ENCODE peak calls at places on chromosomes 13 and 19, in six cellular contexts. X is GM12878, Y is GM12892, I is K562, G is prostate gland, J is suprapubic skin. O is an unnamed sample.

GRCh38 chr19:27774337-27774736 is 1438.6 kb downstream of the UQCRFS1 start:
- DNase-seq in G (no peak), Y (no peak), J (no peak), I (peak), X (no peak), O (no peak)

GRCh38 chr19:54162241-54162805 is 2.8 kb upstream of the LENG1 start:
- DNase-seq in G (peak), I (peak), J (peak), Y (peak), X (no peak), O (peak)

GRCh38 chr13:50149143-50149703 is 134.0 kb downstream of the KCNRG start:
- DNase-seq in I (no peak), J (no peak), Y (no peak), G (no peak), X (no peak), O (no peak)

GRCh38 chr13:113404723-113405471 is 41.0 kb upstream of the GRTP1 start:
- DNase-seq in X (no peak), I (no peak), G (no peak), J (peak), Y (no peak), O (no peak)

GRCh38 chr13:35255241-35255640 is 221.2 kb downstream of the MAB21L1 start:
- DNase-seq in X (no peak), G (peak), Y (no peak), J (no peak), I (no peak), O (peak)

GRCh38 chr19:46303345-46303701 is 6.5 kb downstream of the HIF3A start:
- DNase-seq in J (no peak), G (no peak), I (no peak), X (no peak), Y (no peak), O (no peak)

GRCh38 chr19:5624154-5624663 is 1.3 kb downstream of the SAFB start:
- DNase-seq in J (no peak), G (peak), I (peak), X (no peak), Y (no peak), O (peak)

GRCh38 chr13:52615134-52615801 is 27.0 kb upstream of the HNRNPA1L2 start:
- DNase-seq in Y (no peak), G (no peak), I (no peak), X (no peak), J (no peak), O (no peak)

GRCh38 chr19:42203700-42204099 is 13.8 kb downstream of the DEDD2 start:
- DNase-seq in Y (no peak), X (no peak), I (no peak), J (no peak), G (no peak), O (no peak)

GRCh38 chr13:28100149-28101121 is at the start of gene FLT3:
- DNase-seq in Y (peak), I (peak), J (no peak), G (no peak), X (no peak), O (peak)

GRCh38 chr13:19634129-19634740 is 776 bp downstream of the MPHOSPH8 start:
- DNase-seq in I (peak), J (no peak), X (no peak), Y (no peak), G (peak), O (peak)

GRCh38 chr19:15640294-15640903 is at the start of gene CYP4F3:
- DNase-seq in G (peak), J (peak), I (peak), Y (no peak), X (no peak), O (peak)

GRCh38 chr19:44306283-44306682 is 1.5 kb upstream of the ZNF235 start:
- DNase-seq in X (no peak), G (no peak), I (no peak), J (no peak), Y (no peak), O (no peak)

GRCh38 chr19:44305457-44305856 is 632 bp upstream of the ZNF235 start:
- DNase-seq in J (no peak), I (no peak), Y (no peak), X (no peak), G (no peak), O (no peak)

GRCh38 chr19:44303305-44303704 is 1.5 kb downstream of the ZNF235 start:
- DNase-seq in J (no peak), Y (no peak), X (no peak), G (no peak), I (no peak), O (no peak)

GRCh38 chr19:44303976-44304568 is 753 bp downstream of the ZNF235 start:
- DNase-seq in Y (no peak), J (no peak), G (peak), X (no peak), I (peak), O (no peak)

GRCh38 chr19:44304659-44305193 is at the start of gene ZNF235:
- DNase-seq in I (peak), X (peak), Y (peak), J (peak), G (peak), O (peak)
- TF ChIP-seq POLR2A in I (peak), X (peak), Y (peak), J (no peak), G (no peak), O (no peak)

GRCh38 chr19:48556163-48556562 is 4.2 kb downstream of the SULT2B1 start:
- DNase-seq in X (no peak), J (no peak), I (no peak), Y (no peak), G (no peak), O (no peak)

GRCh38 chr19:48552406-48553322 is 692 bp downstream of the SULT2B1 start:
- DNase-seq in X (no peak), G (no peak), I (no peak), Y (no peak), J (no peak), O (no peak)

GRCh38 chr19:48556825-48557224 is 4.9 kb downstream of the SULT2B1 start:
- DNase-seq in G (no peak), X (no peak), Y (no peak), J (no peak), I (no peak), O (no peak)

GRCh38 chr19:48553676-48554384 is 1.9 kb downstream of the SULT2B1 start:
- DNase-seq in X (no peak), J (no peak), G (peak), Y (no peak), I (peak), O (no peak)

DNA sequence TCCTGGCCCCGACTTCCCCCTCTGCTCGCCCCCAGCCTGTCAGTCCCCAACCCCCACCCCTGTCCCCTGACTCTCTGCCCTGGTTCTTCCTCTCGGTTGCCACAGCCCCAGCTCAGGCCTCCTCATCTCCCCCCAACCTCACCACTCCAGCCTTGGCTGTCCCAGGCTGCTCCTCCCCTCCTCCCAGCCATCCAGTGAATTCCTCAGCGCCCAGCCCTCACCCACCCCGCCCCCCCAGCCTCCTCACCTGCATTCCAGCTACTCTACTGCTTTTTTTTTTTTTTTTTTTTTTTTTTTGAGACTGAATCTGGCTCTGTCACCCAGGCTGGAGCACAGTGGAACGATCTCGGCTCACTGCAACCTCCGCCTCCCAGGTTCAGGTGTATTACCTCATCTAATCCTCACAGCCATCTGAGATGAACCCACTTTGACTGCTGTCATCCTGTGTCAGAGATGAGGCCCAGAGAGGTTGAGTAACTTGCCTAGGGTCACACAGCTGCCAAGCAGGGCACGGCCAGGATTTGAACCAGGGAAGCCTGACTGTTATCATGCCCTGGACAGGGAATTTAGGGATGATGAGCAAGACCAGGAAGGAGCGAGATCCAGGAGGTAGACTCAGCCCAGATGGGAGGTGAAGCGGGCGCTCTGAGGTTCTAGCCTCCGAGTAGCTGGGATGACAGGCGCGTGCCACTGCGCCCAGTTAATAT is 2.6 kb downstream of the SULT2B1 start:
- DNase-seq in Y (no peak), X (no peak), G (peak), I (no peak), J (no peak), O (no peak)
- TF ChIP-seq POLR2AphosphoS5 in Y (no peak), X (no peak), G (no peak), I (no peak), J (no peak), O (no peak)

DNA sequence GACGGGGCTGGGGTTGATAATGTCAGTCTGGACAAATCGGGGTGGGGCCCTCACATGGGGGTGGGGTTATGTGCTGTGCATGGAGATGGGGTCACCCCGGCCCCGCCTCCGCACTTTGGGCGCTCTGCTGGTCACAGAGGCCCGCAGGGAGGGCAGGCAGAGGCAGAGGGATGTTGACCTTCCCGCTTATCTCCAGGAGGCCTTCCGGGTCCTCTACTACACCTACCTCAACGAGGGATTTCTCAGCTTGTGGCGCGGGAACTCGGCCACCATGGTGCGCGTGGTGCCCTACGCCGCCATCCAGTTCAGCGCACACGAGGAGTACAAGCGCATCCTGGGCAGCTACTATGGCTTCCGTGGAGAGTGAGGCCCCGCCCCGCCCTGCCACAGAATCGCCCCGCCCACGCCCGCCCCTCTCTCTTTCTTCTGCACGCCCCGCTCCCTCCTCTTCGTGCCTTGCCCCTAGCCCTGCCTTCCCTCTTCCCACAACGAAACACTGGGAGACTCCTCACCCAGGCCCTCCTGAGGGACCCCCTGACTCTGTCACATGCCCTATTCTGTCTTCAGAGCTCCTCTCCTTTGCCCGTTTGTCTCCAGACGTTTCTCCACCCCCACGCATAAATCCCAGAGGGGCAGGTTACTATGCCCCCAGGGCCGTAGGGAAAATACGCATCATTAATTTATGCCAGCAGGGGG is 32.8 kb downstream of the TMEM161A start:
- DNase-seq in G (peak), J (no peak), I (peak), X (peak), Y (peak), O (no peak)
- TF ChIP-seq POLR2A in G (no peak), J (no peak), I (peak), X (no peak), Y (no peak), O (no peak)

GRCh38 chr19:10321874-10322835 is 6.3 kb upstream of the FDX2 start:
- DNase-seq in G (no peak), J (no peak), X (no peak), I (no peak), Y (no peak), O (peak)
- TF ChIP-seq POLR2AphosphoS5 in G (no peak), J (no peak), X (peak), I (peak), Y (peak), O (no peak)

GRCh38 chr19:2168619-2169424 is 5.1 kb downstream of the DOT1L start:
- DNase-seq in X (peak), J (peak), Y (peak), I (peak), G (peak), O (peak)
- TF ChIP-seq POLR2A in X (peak), J (no peak), Y (peak), I (peak), G (peak), O (no peak)

GRCh38 chr19:6865849-6866248 is 21.5 kb upstream of the ADGRE1 start:
- DNase-seq in G (no peak), X (no peak), Y (no peak), J (no peak), I (no peak), O (no peak)

GRCh38 chr19:6861683-6862286 is 25.6 kb upstream of the ADGRE1 start:
- DNase-seq in I (no peak), G (no peak), X (no peak), Y (no peak), J (no peak), O (no peak)

GRCh38 chr19:6868341-6868740 is 19.0 kb upstream of the ADGRE1 start:
- DNase-seq in Y (no peak), I (no peak), J (no peak), X (no peak), G (no peak), O (no peak)

GRCh38 chr19:6866646-6867255 is 20.6 kb upstream of the ADGRE1 start:
- DNase-seq in X (no peak), G (no peak), I (no peak), J (no peak), Y (no peak), O (no peak)

DNA sequence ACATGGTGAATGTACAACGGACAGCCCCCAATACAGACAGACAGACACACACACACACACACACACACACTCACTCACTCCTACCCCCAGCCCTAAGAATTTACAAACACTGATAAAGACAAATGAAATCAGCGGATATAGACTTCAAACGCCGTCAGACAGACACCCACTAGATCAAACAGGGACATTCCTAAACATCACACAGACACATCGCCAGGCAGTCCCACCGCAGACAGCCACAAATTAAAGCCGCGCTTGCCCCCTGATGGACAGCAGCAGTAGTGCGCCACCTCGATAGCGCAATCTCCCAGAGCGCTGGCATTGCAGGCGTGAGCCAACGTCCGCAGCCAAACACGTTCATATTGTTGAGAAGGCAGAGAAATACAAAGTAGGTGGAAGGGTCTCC is 24.7 kb upstream of the ADGRE1 start:
- DNase-seq in Y (peak), X (peak), J (peak), G (peak), I (peak), O (peak)
- TF ChIP-seq POLR2AphosphoS5 in Y (peak), X (no peak), J (no peak), G (peak), I (no peak), O (peak)

DNA sequence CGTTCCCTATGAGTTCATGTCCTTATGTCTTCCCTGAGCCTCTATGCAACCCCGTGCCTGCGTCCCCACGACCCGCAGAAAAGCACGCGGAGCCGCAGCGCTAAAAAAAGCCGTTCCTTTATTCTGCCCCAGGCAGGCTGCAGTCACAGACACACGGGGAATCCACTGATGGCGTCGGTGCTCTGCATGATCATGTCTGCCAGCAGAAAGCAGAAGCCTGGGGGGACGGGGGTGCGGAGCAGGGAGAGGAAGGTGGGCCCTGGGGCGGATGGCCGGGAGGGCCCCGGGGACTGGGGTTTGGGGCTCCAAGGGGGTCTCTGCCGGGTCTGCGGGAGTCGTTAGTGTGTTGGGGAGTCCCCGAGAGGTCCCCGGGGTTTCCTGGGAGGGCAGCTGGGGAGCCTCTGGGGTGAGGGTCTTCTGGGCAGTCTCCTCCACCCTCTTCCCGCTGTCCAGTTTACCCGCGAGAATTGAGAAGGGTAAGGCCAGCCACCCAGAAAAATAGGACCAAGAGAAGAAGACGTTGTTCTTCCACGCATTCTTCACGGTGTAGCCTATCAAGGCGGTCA is 894 bp upstream of the ETFB start:
- DNase-seq in I (no peak), G (no peak), X (no peak), Y (no peak), J (peak), O (peak)
- TF ChIP-seq POLR2A in I (peak), G (peak), X (peak), Y (no peak), J (peak), O (peak)

GRCh38 chr13:32428581-32429072 is 697 bp upstream of the N4BP2L1 start:
- DNase-seq in G (peak), Y (no peak), J (no peak), I (no peak), X (no peak), O (no peak)

GRCh38 chr13:32425158-32425557 is 2.8 kb downstream of the N4BP2L1 start:
- DNase-seq in Y (no peak), G (no peak), J (no peak), X (no peak), I (no peak), O (no peak)

GRCh38 chr13:32426191-32426980 is 1.5 kb downstream of the N4BP2L1 start:
- DNase-seq in I (no peak), X (peak), Y (no peak), G (no peak), J (no peak), O (no peak)

GRCh38 chr13:32427852-32428580 is at the start of gene N4BP2L1:
- DNase-seq in X (peak), G (peak), I (no peak), Y (peak), J (peak), O (peak)

GRCh38 chr13:32426981-32427851 is 714 bp downstream of the N4BP2L1 start:
- DNase-seq in Y (peak), I (no peak), X (no peak), G (peak), J (peak), O (peak)
- TF ChIP-seq POLR2AphosphoS5 in Y (no peak), I (no peak), X (no peak), G (no peak), J (no peak), O (peak)

GRCh38 chr19:44746946-44747738 is 1.4 kb upstream of the BCL3 start:
- DNase-seq in I (peak), Y (peak), G (peak), X (peak), J (peak), O (peak)
- TF ChIP-seq POLR2A in I (no peak), Y (peak), G (peak), X (peak), J (no peak), O (peak)

GRCh38 chr19:38667552-38668205 is 20.2 kb downstream of the ACTN4 start:
- DNase-seq in J (no peak), Y (no peak), G (no peak), I (no peak), X (no peak), O (no peak)

GRCh38 chr19:38664503-38665211 is 17.2 kb downstream of the ACTN4 start:
- DNase-seq in J (no peak), G (no peak), I (peak), Y (no peak), X (no peak), O (no peak)

GRCh38 chr19:38666662-38667448 is 19.4 kb downstream of the ACTN4 start:
- DNase-seq in I (no peak), Y (no peak), X (no peak), J (no peak), G (no peak), O (no peak)

GRCh38 chr19:38665219-38665931 is 17.9 kb downstream of the ACTN4 start:
- DNase-seq in I (no peak), G (no peak), Y (no peak), J (no peak), X (no peak), O (no peak)

DNA sequence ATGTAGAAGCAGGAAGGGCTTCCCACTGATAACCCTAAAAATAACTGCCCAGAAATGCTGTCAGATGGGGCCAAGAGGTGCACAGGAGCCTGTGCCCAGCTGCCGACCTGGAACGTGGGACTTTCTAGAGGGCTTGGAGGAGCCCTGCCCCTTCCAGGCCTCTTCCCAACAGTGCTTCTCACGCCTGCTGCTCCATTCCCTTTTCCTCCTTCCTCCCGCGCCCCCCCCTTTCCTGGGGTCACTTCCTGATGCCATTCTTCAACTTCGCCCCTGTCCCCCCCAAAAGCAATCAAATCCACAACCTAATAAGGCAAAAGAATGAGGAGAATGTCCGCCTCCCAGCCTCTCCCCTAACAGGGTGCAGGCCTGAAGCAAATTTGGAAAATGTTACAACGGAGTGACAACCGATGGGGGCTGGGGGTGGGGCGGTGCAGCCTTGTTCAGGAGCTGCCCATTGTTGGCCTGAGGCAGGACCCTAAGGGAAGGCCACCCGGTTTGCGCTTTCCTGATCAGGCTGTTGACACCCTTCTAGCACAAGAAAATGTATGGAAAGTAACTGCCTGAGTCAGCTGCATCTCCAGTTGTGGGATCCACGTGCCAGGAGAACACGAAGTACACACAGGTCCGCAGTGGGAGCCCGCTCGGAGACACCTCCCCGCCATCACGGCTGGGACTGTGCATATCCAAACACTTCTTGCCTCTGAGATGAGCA is 18.7 kb downstream of the ACTN4 start:
- DNase-seq in Y (no peak), I (no peak), G (peak), J (no peak), X (no peak), O (peak)
- TF ChIP-seq POLR2AphosphoS5 in Y (no peak), I (no peak), G (peak), J (no peak), X (no peak), O (peak)

O was measured in upper lobe of left lung.